ENCODE peak calls at places on chromosomes 12 and 14, in seven cellular contexts. P is lower leg skin, K is right lobe of liver, Y is psoas muscle, O is sigmoid colon, A is AG04449, B is tibial artery. V is an unnamed sample.

GRCh38 chr12:113142173-113142885 is 6.8 kb upstream of the RASAL1 start:
- DNase-seq in Y (no peak), K (no peak), O (no peak), A (no peak), B (peak), P (peak), V (no peak)

GRCh38 chr12:52007158-52007921 is 594 bp downstream of the TAMALIN start:
- DNase-seq in O (peak), A (no peak), Y (peak), K (peak), B (peak), P (peak), V (no peak)

GRCh38 chr14:99660794-99661193 is 15.9 kb downstream of the HHIPL1 start:
- DNase-seq in B (no peak), K (no peak), A (no peak), P (no peak), O (no peak), Y (no peak), V (no peak)

GRCh38 chr12:31523306-31523705 is 67.6 kb downstream of the DENND5B start:
- DNase-seq in P (no peak), A (no peak), O (no peak), Y (no peak), B (no peak), K (no peak), V (no peak)

GRCh38 chr14:102594514-102595175 is 2.2 kb downstream of the RCOR1 start:
- DNase-seq in B (peak), O (peak), A (no peak), K (peak), P (peak), Y (peak), V (peak)

GRCh38 chr12:62933220-62933870 is 1.6 kb downstream of the PPM1H start:
- DNase-seq in P (no peak), Y (no peak), K (peak), B (no peak), O (no peak), A (no peak), V (no peak)

GRCh38 chr14:90416649-90417237 is 19.9 kb downstream of the CALM1 start:
- DNase-seq in K (no peak), P (peak), A (no peak), B (no peak), O (peak), Y (no peak), V (no peak)

GRCh38 chr12:47650469-47650868 is 55.4 kb downstream of the RPAP3 start:
- DNase-seq in K (no peak), B (no peak), O (no peak), A (no peak), P (no peak), Y (no peak), V (no peak)

GRCh38 chr12:122139266-122139665 is 34.8 kb downstream of the IL31 start:
- DNase-seq in K (no peak), B (no peak), A (no peak), Y (no peak), P (no peak), O (no peak), V (no peak)

GRCh38 chr12:106759526-106760183 is 14.8 kb upstream of the RIC8B start:
- DNase-seq in K (no peak), P (no peak), B (peak), Y (no peak), O (no peak), A (no peak), V (no peak)

GRCh38 chr14:94051115-94051514 is 25.0 kb downstream of the OTUB2 start:
- DNase-seq in K (no peak), O (peak), Y (no peak), A (no peak), P (peak), B (no peak), V (no peak)
- TF ChIP-seq CTCF in K (peak), O (peak), Y (peak), A (peak), P (no peak), B (no peak), V (no peak)

GRCh38 chr12:54033106-54033979 is 493 bp downstream of the HOXC5 start:
- DNase-seq in B (peak), Y (peak), O (no peak), K (no peak), A (no peak), P (no peak), V (no peak)

GRCh38 chr12:54035561-54036377 is 2.9 kb downstream of the HOXC5 start:
- DNase-seq in P (no peak), Y (no peak), B (no peak), K (no peak), O (no peak), A (no peak), V (no peak)

GRCh38 chr12:54034784-54035310 is 2.0 kb downstream of the HOXC5 start:
- DNase-seq in B (no peak), O (no peak), K (no peak), A (no peak), P (no peak), Y (no peak), V (no peak)

GRCh38 chr12:54032627-54033100 is at the start of gene HOXC5:
- DNase-seq in P (peak), K (no peak), B (peak), A (no peak), O (peak), Y (peak), V (peak)

GRCh38 chr12:54033980-54034783 is 1.3 kb downstream of the HOXC5 start:
- DNase-seq in O (no peak), P (no peak), A (no peak), K (no peak), Y (peak), B (no peak), V (no peak)
- H3K4me3 ChIP-seq in O (peak), P (no peak), A (peak), K (no peak), Y (peak), B (peak), V (no peak)

GRCh38 chr12:114166360-114166759 is 200.2 kb upstream of the RBM19 start:
- DNase-seq in Y (no peak), O (no peak), K (no peak), P (no peak), A (no peak), B (no peak), V (peak)
- TF ChIP-seq CTCF in Y (no peak), O (no peak), K (peak), P (no peak), A (peak), B (peak), V (peak)

DNA sequence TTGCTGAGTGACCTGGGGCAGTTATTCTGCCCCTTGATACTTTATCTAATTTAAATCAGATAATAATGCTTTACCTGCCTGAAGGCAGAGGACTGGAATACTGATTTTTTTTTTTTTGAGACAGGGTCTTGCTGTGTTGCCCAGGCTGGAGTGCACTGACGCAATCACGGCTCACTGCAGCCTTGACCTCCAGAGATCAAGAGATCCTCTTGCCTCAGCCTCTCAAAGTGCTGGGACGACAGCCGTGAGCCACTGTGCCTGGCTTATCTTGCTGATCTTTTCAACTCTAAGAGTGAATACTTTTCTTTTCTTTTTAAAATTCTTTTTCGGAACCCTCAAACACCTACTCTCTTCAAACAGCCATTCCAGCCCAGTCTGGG is 699 bp upstream of the B4GALNT3 start:
- DNase-seq in B (no peak), A (no peak), P (no peak), K (no peak), Y (no peak), O (no peak), V (no peak)
- H3K4me3 ChIP-seq in B (peak), A (no peak), P (no peak), K (no peak), Y (peak), O (peak), V (no peak)

V was measured in GM12865.